ENCODE peak calls at places on chromosomes 12 and 14, in four cellular contexts. One of them, this sample, is unnamed.

GRCh38 chr12:109263439-109263838 is 45.6 kb downstream of the FOXN4 start:
- DNase-seq in ovary: no peak
- DNase-seq in suprapubic skin: no peak
- DNase-seq in aorta: no peak
- DNase-seq in this sample: no peak

GRCh38 chr12:104669851-104670337 is 213.1 kb downstream of the CHST11 start:
- DNase-seq in ovary: peak; percentile 55
- DNase-seq in suprapubic skin: no peak
- DNase-seq in aorta: peak; percentile 73
- DNase-seq in this sample: no peak

GRCh38 chr14:84128025-84128424 is 1401.9 kb upstream of the FLRT2 start:
- DNase-seq in ovary: no peak
- DNase-seq in suprapubic skin: no peak
- DNase-seq in aorta: no peak
- DNase-seq in this sample: peak; percentile 2

GRCh38 chr14:96100171-96101064 is 61.3 kb downstream of the C14orf132 start:
- DNase-seq in ovary: peak; percentile 51
- DNase-seq in suprapubic skin: peak; percentile 91
- DNase-seq in aorta: peak; percentile 75
- DNase-seq in this sample: peak; percentile 90

GRCh38 chr12:123972448-123973401 is at the start of the genes CCDC92 and ZNF664:
- DNase-seq in ovary: peak; percentile 96
- DNase-seq in suprapubic skin: peak; percentile 87
- DNase-seq in aorta: peak; percentile 92
- DNase-seq in this sample: peak; percentile 99

GRCh38 chr12:5561057-5561456 is 129.1 kb downstream of the NTF3 start:
- DNase-seq in ovary: no peak
- DNase-seq in suprapubic skin: no peak
- DNase-seq in aorta: no peak
- DNase-seq in this sample: peak; percentile 46

GRCh38 chr12:13250416-13250815 is 53.9 kb downstream of the EMP1 start:
- DNase-seq in ovary: no peak
- DNase-seq in suprapubic skin: no peak
- DNase-seq in aorta: no peak
- DNase-seq in this sample: no peak

GRCh38 chr14:23154876-23155587 is 28.4 kb downstream of the SLC7A8 start:
- DNase-seq in ovary: peak; percentile 84
- DNase-seq in suprapubic skin: peak; percentile 88
- DNase-seq in aorta: peak; percentile 92
- DNase-seq in this sample: no peak

GRCh38 chr14:64639340-64639821 is 64.8 kb upstream of the PLEKHG3 start:
- DNase-seq in ovary: no peak
- DNase-seq in suprapubic skin: no peak
- DNase-seq in aorta: no peak
- DNase-seq in this sample: peak; percentile 62

GRCh38 chr14:21087294-21088091 is 11.0 kb downstream of the ZNF219 start:
- DNase-seq in ovary: peak; percentile 24
- DNase-seq in suprapubic skin: no peak
- DNase-seq in aorta: peak; percentile 66
- DNase-seq in this sample: no peak

GRCh38 chr12:3035171-3035570 is 42.0 kb upstream of the TSPAN9 start:
- DNase-seq in ovary: no peak
- DNase-seq in suprapubic skin: no peak
- DNase-seq in aorta: peak; percentile 18
- DNase-seq in this sample: no peak

GRCh38 chr14:67541448-67542387 is 8.6 kb downstream of the PLEKHH1 start:
- DNase-seq in ovary: no peak
- DNase-seq in suprapubic skin: no peak
- DNase-seq in aorta: no peak
- DNase-seq in this sample: peak; percentile 83

GRCh38 chr12:29980304-29980703 is 196.6 kb upstream of the TMTC1 start:
- DNase-seq in ovary: no peak
- DNase-seq in suprapubic skin: no peak
- DNase-seq in aorta: no peak
- DNase-seq in this sample: no peak

GRCh38 chr12:47012552-47012951 is 66.9 kb upstream of the PCED1B start:
- DNase-seq in ovary: no peak
- DNase-seq in suprapubic skin: no peak
- DNase-seq in aorta: no peak
- DNase-seq in this sample: no peak
- H3K4me3 ChIP-seq in ovary: no peak overlapping the region
- H3K4me3 ChIP-seq in suprapubic skin: no peak overlapping the region
- H3K4me3 ChIP-seq in aorta: no peak overlapping the region
- H3K4me3 ChIP-seq in this sample: no peak overlapping the region

GRCh38 chr12:40947812-40948211 is 240.3 kb upstream of the PDZRN4 start:
- DNase-seq in ovary: no peak
- DNase-seq in suprapubic skin: no peak
- DNase-seq in aorta: no peak
- DNase-seq in this sample: no peak

GRCh38 chr12:40945772-40946171 is 242.3 kb upstream of the PDZRN4 start:
- DNase-seq in ovary: no peak
- DNase-seq in suprapubic skin: no peak
- DNase-seq in aorta: no peak
- DNase-seq in this sample: no peak

GRCh38 chr12:40942326-40942725 is 245.8 kb upstream of the PDZRN4 start:
- DNase-seq in ovary: no peak
- DNase-seq in suprapubic skin: no peak
- DNase-seq in aorta: no peak
- DNase-seq in this sample: no peak

DNA sequence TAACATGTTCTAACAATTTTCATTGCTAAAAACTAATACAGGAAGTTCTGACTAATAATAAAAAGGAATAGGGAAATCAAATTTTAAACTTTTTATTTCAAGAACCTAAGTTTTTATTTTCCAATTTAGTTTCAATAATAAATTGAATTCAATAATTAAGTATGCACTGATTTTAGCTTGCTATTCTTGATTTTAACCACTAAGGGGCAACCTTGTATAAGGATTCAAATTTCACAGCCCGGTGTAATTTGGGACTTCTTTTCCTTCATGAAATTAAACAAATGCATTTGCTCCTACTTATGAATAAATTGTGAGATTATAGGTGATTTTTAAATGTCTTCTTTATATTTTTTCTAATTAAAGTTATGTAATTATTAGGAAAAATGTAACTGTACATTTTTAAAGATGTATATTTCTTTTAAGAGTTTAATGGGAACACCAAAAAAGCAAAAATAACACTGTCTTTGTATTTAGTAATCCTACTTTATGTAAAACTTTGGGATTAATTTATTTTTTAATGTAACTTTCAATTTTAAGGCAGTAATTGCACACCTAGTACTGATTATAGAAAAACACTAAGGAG is 241.4 kb upstream of the PDZRN4 start:
- DNase-seq in ovary: no peak
- DNase-seq in suprapubic skin: no peak
- DNase-seq in aorta: no peak
- DNase-seq in this sample: no peak
- H3K4me1 ChIP-seq in ovary: no peaks in the 10 kb centered on the region
- H3K4me1 ChIP-seq in suprapubic skin: no peaks in the 10 kb centered on the region
- H3K4me1 ChIP-seq in aorta: no peaks in the 10 kb centered on the region
- H3K4me1 ChIP-seq in this sample: no peaks in the 10 kb centered on the region

DNA sequence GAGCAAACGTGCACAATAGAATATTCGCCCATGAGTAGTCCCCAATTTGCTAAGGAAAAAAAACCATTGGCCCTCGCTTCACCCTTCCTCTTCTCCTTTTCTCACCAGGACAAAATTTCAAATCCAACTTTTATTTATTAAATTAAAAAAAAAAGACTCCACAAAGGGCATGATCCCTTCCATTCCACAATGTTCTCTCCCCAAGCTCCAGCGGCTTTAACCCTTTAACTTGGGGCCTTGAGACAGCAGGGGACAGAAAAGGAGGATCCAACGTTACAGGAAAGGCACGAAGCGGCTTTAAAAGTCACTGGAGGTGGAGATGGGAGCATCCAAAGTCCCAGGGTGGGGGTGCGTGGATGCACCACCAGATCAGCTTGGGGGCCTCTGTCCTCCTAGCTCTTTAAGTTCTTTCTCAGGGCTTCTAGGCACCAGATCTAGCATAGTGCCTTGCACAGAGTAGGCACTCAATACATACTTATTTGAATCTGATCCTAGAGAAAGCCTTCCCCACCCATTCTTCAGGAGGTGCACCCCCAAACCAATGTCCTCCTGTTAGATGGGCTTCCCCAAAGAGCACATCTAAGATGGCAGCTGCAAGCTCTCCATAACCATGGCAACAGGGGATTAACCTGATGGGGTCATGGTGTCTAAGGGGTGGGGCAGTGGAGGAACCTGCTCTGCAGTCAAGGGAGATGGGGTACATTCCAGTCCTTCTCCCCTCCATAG is 5.2 kb upstream of the AAAS start:
- DNase-seq in ovary: no peak
- DNase-seq in suprapubic skin: no peak
- DNase-seq in aorta: no peak
- DNase-seq in this sample: no peak
- H3K4me3 ChIP-seq in ovary: no peak overlapping the region
- H3K4me3 ChIP-seq in suprapubic skin: no peak overlapping the region
- H3K4me3 ChIP-seq in aorta: no peak overlapping the region
- H3K4me3 ChIP-seq in this sample: no peak overlapping the region

DNA sequence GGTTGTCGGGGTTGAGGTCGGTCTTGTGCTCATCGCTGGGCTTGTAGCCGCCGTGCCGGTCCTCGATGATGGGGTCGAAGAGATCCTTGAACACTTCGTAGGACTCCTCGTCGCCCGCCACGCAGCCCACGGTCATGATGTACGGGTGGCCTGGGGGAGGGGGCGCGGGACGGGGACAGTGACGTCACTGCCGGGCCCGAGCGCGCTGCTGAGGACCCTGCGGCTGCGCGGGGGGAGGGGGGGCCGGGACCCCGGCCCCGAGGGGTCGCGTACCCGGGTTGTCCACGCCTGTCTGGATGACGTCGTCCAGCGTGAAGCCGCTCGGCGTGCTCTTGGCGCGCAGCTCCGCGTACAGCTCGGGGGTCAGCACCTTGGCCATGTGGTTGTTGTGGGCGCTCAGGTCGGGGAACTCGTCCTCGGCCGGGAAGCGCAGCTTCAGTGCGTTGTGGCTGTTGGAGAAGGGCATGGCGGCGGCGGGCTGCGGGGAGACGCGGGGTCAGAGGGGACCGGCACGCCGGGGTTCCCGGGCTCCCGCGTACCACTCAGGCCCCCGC is 525 bp downstream of the CKB start:
- DNase-seq in ovary: peak; percentile 80
- DNase-seq in suprapubic skin: no peak
- DNase-seq in aorta: peak; percentile 62
- DNase-seq in this sample: peak; percentile 46
- H3K4me1 ChIP-seq in ovary: peaks cover 10% of the 10 kb centered on the region
- H3K4me1 ChIP-seq in suprapubic skin: peaks cover 73% of the 10 kb centered on the region
- H3K4me1 ChIP-seq in aorta: no peaks in the 10 kb centered on the region
- H3K4me1 ChIP-seq in this sample: peaks cover 52% of the 10 kb centered on the region

GRCh38 chr14:69613312-69614073 is 2.1 kb downstream of the SUSD6 start:
- DNase-seq in ovary: no peak
- DNase-seq in suprapubic skin: no peak
- DNase-seq in aorta: no peak
- DNase-seq in this sample: no peak
- H3K4me3 ChIP-seq in ovary: peak overlapping the region; percentile 13
- H3K4me3 ChIP-seq in suprapubic skin: peak overlapping the region; percentile 81
- H3K4me3 ChIP-seq in aorta: no peak overlapping the region
- H3K4me3 ChIP-seq in this sample: peak overlapping the region; percentile 67

DNA sequence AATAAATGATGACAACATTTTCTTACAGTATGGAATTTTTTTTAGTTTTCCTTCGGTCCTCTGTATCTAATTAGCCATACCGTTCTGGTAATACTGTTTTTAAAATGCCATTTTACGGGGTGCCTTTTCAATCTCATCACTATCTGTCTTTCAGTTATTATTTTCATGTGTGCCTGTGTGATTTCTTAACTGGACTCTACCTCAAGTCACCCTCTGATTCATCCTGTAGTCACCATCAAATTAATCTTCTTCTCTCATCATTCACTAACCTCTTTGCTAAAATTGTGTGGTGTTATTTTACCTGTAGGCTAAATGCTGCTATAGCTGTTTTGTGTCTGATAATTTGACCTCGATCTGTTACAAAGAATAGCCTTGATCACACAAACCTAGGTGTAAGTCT is 16.0 kb upstream of the CCT2 start:
- DNase-seq in ovary: no peak
- DNase-seq in suprapubic skin: no peak
- DNase-seq in aorta: no peak
- DNase-seq in this sample: no peak
- H3K4me1 ChIP-seq in ovary: no peaks in the 10 kb centered on the region
- H3K4me1 ChIP-seq in suprapubic skin: no peaks in the 10 kb centered on the region
- H3K4me1 ChIP-seq in aorta: no peaks in the 10 kb centered on the region
- H3K4me1 ChIP-seq in this sample: peaks cover 13% of the 10 kb centered on the region

GRCh38 chr12:4270016-4270669 is 3.4 kb upstream of the CCND2 start:
- DNase-seq in ovary: peak; percentile 40
- DNase-seq in suprapubic skin: no peak
- DNase-seq in aorta: no peak
- DNase-seq in this sample: no peak
- H3K4me3 ChIP-seq in ovary: peak overlapping the region; percentile 43
- H3K4me3 ChIP-seq in suprapubic skin: peak overlapping the region; percentile 80
- H3K4me3 ChIP-seq in aorta: peak overlapping the region; percentile 63
- H3K4me3 ChIP-seq in this sample: peak overlapping the region; percentile 39

GRCh38 chr12:106082216-106083175 is 56.3 kb downstream of the NUAK1 start:
- DNase-seq in ovary: no peak
- DNase-seq in suprapubic skin: no peak
- DNase-seq in aorta: no peak
- DNase-seq in this sample: no peak
- H3K4me1 ChIP-seq in ovary: peaks cover 14% of the 10 kb centered on the region
- H3K4me1 ChIP-seq in suprapubic skin: peaks cover 46% of the 10 kb centered on the region
- H3K4me1 ChIP-seq in aorta: peaks cover 8% of the 10 kb centered on the region
- H3K4me1 ChIP-seq in this sample: peaks cover 41% of the 10 kb centered on the region